ENCODE peak calls at places on chromosomes 4 and X, in ten cellular contexts. One of them, this sample, is unnamed.

GRCh38 chr4:86957214-86957613 is 22.4 kb downstream of the AFF1 start:
- DNase-seq in suprapubic skin: no peak
- DNase-seq in stimulated activated CD4-positive, alpha-beta T cell treated with anti-CD3 and anti-CD28 coated beads, Interleukin-15, amount 100 ng/mL, for 1 hour: no peak
- DNase-seq in NCI-H526: no peak
- DNase-seq in fibroblast of the conjunctiva: no peak
- DNase-seq in activated CD4-positive, alpha-beta T cell treated with anti-CD3 and anti-CD28 coated beads, Interleukin-2, amount 10 ng/mL, durations not matched to agents 7 days and 5 days: no peak
- DNase-seq in H7: no peak
- DNase-seq in activated naive CD8-positive, alpha-beta T cell treated with anti-CD3 and anti-CD28 coated beads, Interleukin-2, amount 50 U/mL, for 24 hours: no peak
- DNase-seq in lung: no peak
- DNase-seq in heart right ventricle: no peak
- DNase-seq in this sample: no peak

GRCh38 chr4:15766821-15767220 is 11.3 kb upstream of the CD38 start:
- DNase-seq in suprapubic skin: no peak
- DNase-seq in stimulated activated CD4-positive, alpha-beta T cell treated with anti-CD3 and anti-CD28 coated beads, Interleukin-15, amount 100 ng/mL, for 1 hour: no peak
- DNase-seq in NCI-H526: no peak
- DNase-seq in fibroblast of the conjunctiva: no peak
- DNase-seq in activated CD4-positive, alpha-beta T cell treated with anti-CD3 and anti-CD28 coated beads, Interleukin-2, amount 10 ng/mL, durations not matched to agents 7 days and 5 days: no peak
- DNase-seq in H7: no peak
- DNase-seq in activated naive CD8-positive, alpha-beta T cell treated with anti-CD3 and anti-CD28 coated beads, Interleukin-2, amount 50 U/mL, for 24 hours: no peak
- DNase-seq in lung: no peak
- DNase-seq in heart right ventricle: no peak
- DNase-seq in this sample: no peak

GRCh38 chr4:1722551-1723071 is 1.3 kb downstream of the TACC3 start:
- DNase-seq in suprapubic skin: no peak
- DNase-seq in stimulated activated CD4-positive, alpha-beta T cell treated with anti-CD3 and anti-CD28 coated beads, Interleukin-15, amount 100 ng/mL, for 1 hour: no peak
- DNase-seq in NCI-H526: no peak
- DNase-seq in fibroblast of the conjunctiva: no peak
- DNase-seq in activated CD4-positive, alpha-beta T cell treated with anti-CD3 and anti-CD28 coated beads, Interleukin-2, amount 10 ng/mL, durations not matched to agents 7 days and 5 days: no peak
- DNase-seq in H7: peak
- DNase-seq in activated naive CD8-positive, alpha-beta T cell treated with anti-CD3 and anti-CD28 coated beads, Interleukin-2, amount 50 U/mL, for 24 hours: no peak
- DNase-seq in lung: no peak
- DNase-seq in heart right ventricle: no peak
- DNase-seq in this sample: peak

GRCh38 chr4:86250006-86250405 is 109.8 kb downstream of the MAPK10 start:
- DNase-seq in suprapubic skin: no peak
- DNase-seq in stimulated activated CD4-positive, alpha-beta T cell treated with anti-CD3 and anti-CD28 coated beads, Interleukin-15, amount 100 ng/mL, for 1 hour: no peak
- DNase-seq in NCI-H526: no peak
- DNase-seq in fibroblast of the conjunctiva: no peak
- DNase-seq in activated CD4-positive, alpha-beta T cell treated with anti-CD3 and anti-CD28 coated beads, Interleukin-2, amount 10 ng/mL, durations not matched to agents 7 days and 5 days: no peak
- DNase-seq in H7: no peak
- DNase-seq in activated naive CD8-positive, alpha-beta T cell treated with anti-CD3 and anti-CD28 coated beads, Interleukin-2, amount 50 U/mL, for 24 hours: no peak
- DNase-seq in lung: no peak
- DNase-seq in heart right ventricle: no peak
- DNase-seq in this sample: no peak

GRCh38 chrX:130106071-130106470 is 4.2 kb downstream of the ELF4 start:
- DNase-seq in suprapubic skin: no peak
- DNase-seq in stimulated activated CD4-positive, alpha-beta T cell treated with anti-CD3 and anti-CD28 coated beads, Interleukin-15, amount 100 ng/mL, for 1 hour: no peak
- DNase-seq in NCI-H526: no peak
- DNase-seq in fibroblast of the conjunctiva: no peak
- DNase-seq in activated CD4-positive, alpha-beta T cell treated with anti-CD3 and anti-CD28 coated beads, Interleukin-2, amount 10 ng/mL, durations not matched to agents 7 days and 5 days: no peak
- DNase-seq in H7: no peak
- DNase-seq in activated naive CD8-positive, alpha-beta T cell treated with anti-CD3 and anti-CD28 coated beads, Interleukin-2, amount 50 U/mL, for 24 hours: no peak
- DNase-seq in lung: no peak
- DNase-seq in heart right ventricle: no peak
- DNase-seq in this sample: peak

GRCh38 chr4:47704693-47705325 is 133.1 kb downstream of the CORIN start:
- DNase-seq in suprapubic skin: no peak
- DNase-seq in stimulated activated CD4-positive, alpha-beta T cell treated with anti-CD3 and anti-CD28 coated beads, Interleukin-15, amount 100 ng/mL, for 1 hour: no peak
- DNase-seq in NCI-H526: peak
- DNase-seq in fibroblast of the conjunctiva: peak
- DNase-seq in activated CD4-positive, alpha-beta T cell treated with anti-CD3 and anti-CD28 coated beads, Interleukin-2, amount 10 ng/mL, durations not matched to agents 7 days and 5 days: peak
- DNase-seq in H7: peak
- DNase-seq in activated naive CD8-positive, alpha-beta T cell treated with anti-CD3 and anti-CD28 coated beads, Interleukin-2, amount 50 U/mL, for 24 hours: peak
- DNase-seq in lung: peak
- DNase-seq in heart right ventricle: peak
- DNase-seq in this sample: peak

GRCh38 chr4:6768539-6768905 is 14.0 kb upstream of the KIAA0232 start:
- DNase-seq in suprapubic skin: no peak
- DNase-seq in stimulated activated CD4-positive, alpha-beta T cell treated with anti-CD3 and anti-CD28 coated beads, Interleukin-15, amount 100 ng/mL, for 1 hour: no peak
- DNase-seq in NCI-H526: no peak
- DNase-seq in fibroblast of the conjunctiva: no peak
- DNase-seq in activated CD4-positive, alpha-beta T cell treated with anti-CD3 and anti-CD28 coated beads, Interleukin-2, amount 10 ng/mL, durations not matched to agents 7 days and 5 days: no peak
- DNase-seq in H7: no peak
- DNase-seq in activated naive CD8-positive, alpha-beta T cell treated with anti-CD3 and anti-CD28 coated beads, Interleukin-2, amount 50 U/mL, for 24 hours: no peak
- DNase-seq in lung: no peak
- DNase-seq in heart right ventricle: no peak
- DNase-seq in this sample: no peak

GRCh38 chr4:61397174-61397573 is 197.0 kb downstream of the ADGRL3 start:
- DNase-seq in suprapubic skin: no peak
- DNase-seq in stimulated activated CD4-positive, alpha-beta T cell treated with anti-CD3 and anti-CD28 coated beads, Interleukin-15, amount 100 ng/mL, for 1 hour: no peak
- DNase-seq in NCI-H526: no peak
- DNase-seq in fibroblast of the conjunctiva: no peak
- DNase-seq in activated CD4-positive, alpha-beta T cell treated with anti-CD3 and anti-CD28 coated beads, Interleukin-2, amount 10 ng/mL, durations not matched to agents 7 days and 5 days: no peak
- DNase-seq in H7: no peak
- DNase-seq in activated naive CD8-positive, alpha-beta T cell treated with anti-CD3 and anti-CD28 coated beads, Interleukin-2, amount 50 U/mL, for 24 hours: no peak
- DNase-seq in lung: no peak
- DNase-seq in heart right ventricle: no peak
- DNase-seq in this sample: no peak

GRCh38 chr4:158253350-158253980 is 43.2 kb downstream of the TMEM144 start:
- DNase-seq in suprapubic skin: no peak
- DNase-seq in stimulated activated CD4-positive, alpha-beta T cell treated with anti-CD3 and anti-CD28 coated beads, Interleukin-15, amount 100 ng/mL, for 1 hour: no peak
- DNase-seq in NCI-H526: peak
- DNase-seq in fibroblast of the conjunctiva: peak
- DNase-seq in activated CD4-positive, alpha-beta T cell treated with anti-CD3 and anti-CD28 coated beads, Interleukin-2, amount 10 ng/mL, durations not matched to agents 7 days and 5 days: peak
- DNase-seq in H7: peak
- DNase-seq in activated naive CD8-positive, alpha-beta T cell treated with anti-CD3 and anti-CD28 coated beads, Interleukin-2, amount 50 U/mL, for 24 hours: peak
- DNase-seq in lung: no peak
- DNase-seq in heart right ventricle: peak
- DNase-seq in this sample: peak

GRCh38 chr4:124230268-124230667 is 482.3 kb downstream of the ANKRD50 start:
- DNase-seq in suprapubic skin: no peak
- DNase-seq in stimulated activated CD4-positive, alpha-beta T cell treated with anti-CD3 and anti-CD28 coated beads, Interleukin-15, amount 100 ng/mL, for 1 hour: no peak
- DNase-seq in NCI-H526: no peak
- DNase-seq in fibroblast of the conjunctiva: no peak
- DNase-seq in activated CD4-positive, alpha-beta T cell treated with anti-CD3 and anti-CD28 coated beads, Interleukin-2, amount 10 ng/mL, durations not matched to agents 7 days and 5 days: no peak
- DNase-seq in H7: no peak
- DNase-seq in activated naive CD8-positive, alpha-beta T cell treated with anti-CD3 and anti-CD28 coated beads, Interleukin-2, amount 50 U/mL, for 24 hours: no peak
- DNase-seq in lung: no peak
- DNase-seq in heart right ventricle: no peak
- DNase-seq in this sample: no peak

GRCh38 chr4:40462326-40462725 is 127.2 kb downstream of the CHRNA9 start:
- DNase-seq in suprapubic skin: no peak
- DNase-seq in stimulated activated CD4-positive, alpha-beta T cell treated with anti-CD3 and anti-CD28 coated beads, Interleukin-15, amount 100 ng/mL, for 1 hour: no peak
- DNase-seq in NCI-H526: no peak
- DNase-seq in fibroblast of the conjunctiva: no peak
- DNase-seq in activated CD4-positive, alpha-beta T cell treated with anti-CD3 and anti-CD28 coated beads, Interleukin-2, amount 10 ng/mL, durations not matched to agents 7 days and 5 days: no peak
- DNase-seq in H7: peak
- DNase-seq in activated naive CD8-positive, alpha-beta T cell treated with anti-CD3 and anti-CD28 coated beads, Interleukin-2, amount 50 U/mL, for 24 hours: no peak
- DNase-seq in lung: no peak
- DNase-seq in heart right ventricle: no peak
- DNase-seq in this sample: no peak

GRCh38 chr4:18318682-18319410 is 297.3 kb upstream of the LCORL start:
- DNase-seq in suprapubic skin: no peak
- DNase-seq in stimulated activated CD4-positive, alpha-beta T cell treated with anti-CD3 and anti-CD28 coated beads, Interleukin-15, amount 100 ng/mL, for 1 hour: no peak
- DNase-seq in NCI-H526: no peak
- DNase-seq in fibroblast of the conjunctiva: no peak
- DNase-seq in activated CD4-positive, alpha-beta T cell treated with anti-CD3 and anti-CD28 coated beads, Interleukin-2, amount 10 ng/mL, durations not matched to agents 7 days and 5 days: no peak
- DNase-seq in H7: no peak
- DNase-seq in activated naive CD8-positive, alpha-beta T cell treated with anti-CD3 and anti-CD28 coated beads, Interleukin-2, amount 50 U/mL, for 24 hours: no peak
- DNase-seq in lung: no peak
- DNase-seq in heart right ventricle: peak
- DNase-seq in this sample: no peak

GRCh38 chrX:131783555-131784338 is 239.4 kb upstream of the STK26 start:
- DNase-seq in suprapubic skin: no peak
- DNase-seq in stimulated activated CD4-positive, alpha-beta T cell treated with anti-CD3 and anti-CD28 coated beads, Interleukin-15, amount 100 ng/mL, for 1 hour: no peak
- DNase-seq in NCI-H526: no peak
- DNase-seq in fibroblast of the conjunctiva: peak
- DNase-seq in activated CD4-positive, alpha-beta T cell treated with anti-CD3 and anti-CD28 coated beads, Interleukin-2, amount 10 ng/mL, durations not matched to agents 7 days and 5 days: no peak
- DNase-seq in H7: no peak
- DNase-seq in activated naive CD8-positive, alpha-beta T cell treated with anti-CD3 and anti-CD28 coated beads, Interleukin-2, amount 50 U/mL, for 24 hours: no peak
- DNase-seq in lung: peak
- DNase-seq in heart right ventricle: no peak
- DNase-seq in this sample: no peak

GRCh38 chr4:144300616-144301015 is 160.1 kb upstream of the GYPA start:
- DNase-seq in suprapubic skin: no peak
- DNase-seq in stimulated activated CD4-positive, alpha-beta T cell treated with anti-CD3 and anti-CD28 coated beads, Interleukin-15, amount 100 ng/mL, for 1 hour: no peak
- DNase-seq in NCI-H526: no peak
- DNase-seq in fibroblast of the conjunctiva: no peak
- DNase-seq in activated CD4-positive, alpha-beta T cell treated with anti-CD3 and anti-CD28 coated beads, Interleukin-2, amount 10 ng/mL, durations not matched to agents 7 days and 5 days: no peak
- DNase-seq in H7: no peak
- DNase-seq in activated naive CD8-positive, alpha-beta T cell treated with anti-CD3 and anti-CD28 coated beads, Interleukin-2, amount 50 U/mL, for 24 hours: no peak
- DNase-seq in lung: no peak
- DNase-seq in heart right ventricle: no peak
- DNase-seq in this sample: no peak

GRCh38 chr4:38815879-38816782 is 11.5 kb upstream of the TLR1 start:
- DNase-seq in suprapubic skin: no peak
- DNase-seq in stimulated activated CD4-positive, alpha-beta T cell treated with anti-CD3 and anti-CD28 coated beads, Interleukin-15, amount 100 ng/mL, for 1 hour: no peak
- DNase-seq in NCI-H526: no peak
- DNase-seq in fibroblast of the conjunctiva: no peak
- DNase-seq in activated CD4-positive, alpha-beta T cell treated with anti-CD3 and anti-CD28 coated beads, Interleukin-2, amount 10 ng/mL, durations not matched to agents 7 days and 5 days: no peak
- DNase-seq in H7: no peak
- DNase-seq in activated naive CD8-positive, alpha-beta T cell treated with anti-CD3 and anti-CD28 coated beads, Interleukin-2, amount 50 U/mL, for 24 hours: no peak
- DNase-seq in lung: no peak
- DNase-seq in heart right ventricle: no peak
- DNase-seq in this sample: peak

GRCh38 chrX:110412971-110413726 is 54.5 kb downstream of the RTL9 start:
- DNase-seq in suprapubic skin: no peak
- DNase-seq in stimulated activated CD4-positive, alpha-beta T cell treated with anti-CD3 and anti-CD28 coated beads, Interleukin-15, amount 100 ng/mL, for 1 hour: peak
- DNase-seq in NCI-H526: peak
- DNase-seq in fibroblast of the conjunctiva: peak
- DNase-seq in activated CD4-positive, alpha-beta T cell treated with anti-CD3 and anti-CD28 coated beads, Interleukin-2, amount 10 ng/mL, durations not matched to agents 7 days and 5 days: peak
- DNase-seq in H7: peak
- DNase-seq in activated naive CD8-positive, alpha-beta T cell treated with anti-CD3 and anti-CD28 coated beads, Interleukin-2, amount 50 U/mL, for 24 hours: peak
- DNase-seq in lung: peak
- DNase-seq in heart right ventricle: peak
- DNase-seq in this sample: peak

GRCh38 chrX:17591741-17592110 is 145.6 kb upstream of the SCML1 start:
- DNase-seq in suprapubic skin: no peak
- DNase-seq in stimulated activated CD4-positive, alpha-beta T cell treated with anti-CD3 and anti-CD28 coated beads, Interleukin-15, amount 100 ng/mL, for 1 hour: no peak
- DNase-seq in NCI-H526: no peak
- DNase-seq in fibroblast of the conjunctiva: peak
- DNase-seq in activated CD4-positive, alpha-beta T cell treated with anti-CD3 and anti-CD28 coated beads, Interleukin-2, amount 10 ng/mL, durations not matched to agents 7 days and 5 days: no peak
- DNase-seq in H7: no peak
- DNase-seq in activated naive CD8-positive, alpha-beta T cell treated with anti-CD3 and anti-CD28 coated beads, Interleukin-2, amount 50 U/mL, for 24 hours: no peak
- DNase-seq in lung: no peak
- DNase-seq in heart right ventricle: no peak
- DNase-seq in this sample: peak

GRCh38 chrX:118973389-118974087 is 880 bp upstream of the LONRF3 start:
- DNase-seq in suprapubic skin: peak
- DNase-seq in stimulated activated CD4-positive, alpha-beta T cell treated with anti-CD3 and anti-CD28 coated beads, Interleukin-15, amount 100 ng/mL, for 1 hour: no peak
- DNase-seq in NCI-H526: no peak
- DNase-seq in fibroblast of the conjunctiva: no peak
- DNase-seq in activated CD4-positive, alpha-beta T cell treated with anti-CD3 and anti-CD28 coated beads, Interleukin-2, amount 10 ng/mL, durations not matched to agents 7 days and 5 days: no peak
- DNase-seq in H7: peak
- DNase-seq in activated naive CD8-positive, alpha-beta T cell treated with anti-CD3 and anti-CD28 coated beads, Interleukin-2, amount 50 U/mL, for 24 hours: no peak
- DNase-seq in lung: no peak
- DNase-seq in heart right ventricle: no peak
- DNase-seq in this sample: no peak

GRCh38 chr4:64205376-64205775 is 203.9 kb downstream of the TECRL start:
- DNase-seq in suprapubic skin: no peak
- DNase-seq in stimulated activated CD4-positive, alpha-beta T cell treated with anti-CD3 and anti-CD28 coated beads, Interleukin-15, amount 100 ng/mL, for 1 hour: no peak
- DNase-seq in NCI-H526: no peak
- DNase-seq in fibroblast of the conjunctiva: no peak
- DNase-seq in activated CD4-positive, alpha-beta T cell treated with anti-CD3 and anti-CD28 coated beads, Interleukin-2, amount 10 ng/mL, durations not matched to agents 7 days and 5 days: no peak
- DNase-seq in H7: no peak
- DNase-seq in activated naive CD8-positive, alpha-beta T cell treated with anti-CD3 and anti-CD28 coated beads, Interleukin-2, amount 50 U/mL, for 24 hours: no peak
- DNase-seq in lung: no peak
- DNase-seq in heart right ventricle: no peak
- DNase-seq in this sample: no peak

GRCh38 chrX:107207089-107207488 is 678 bp downstream of the DNAAF6 start:
- DNase-seq in suprapubic skin: no peak
- DNase-seq in stimulated activated CD4-positive, alpha-beta T cell treated with anti-CD3 and anti-CD28 coated beads, Interleukin-15, amount 100 ng/mL, for 1 hour: no peak
- DNase-seq in NCI-H526: no peak
- DNase-seq in fibroblast of the conjunctiva: no peak
- DNase-seq in activated CD4-positive, alpha-beta T cell treated with anti-CD3 and anti-CD28 coated beads, Interleukin-2, amount 10 ng/mL, durations not matched to agents 7 days and 5 days: no peak
- DNase-seq in H7: no peak
- DNase-seq in activated naive CD8-positive, alpha-beta T cell treated with anti-CD3 and anti-CD28 coated beads, Interleukin-2, amount 50 U/mL, for 24 hours: no peak
- DNase-seq in lung: no peak
- DNase-seq in heart right ventricle: no peak
- DNase-seq in this sample: no peak

GRCh38 chrX:1305411-1305810 is 31.2 kb upstream of the IL3RA start:
- DNase-seq in suprapubic skin: no peak
- DNase-seq in stimulated activated CD4-positive, alpha-beta T cell treated with anti-CD3 and anti-CD28 coated beads, Interleukin-15, amount 100 ng/mL, for 1 hour: no peak
- DNase-seq in NCI-H526: no peak
- DNase-seq in fibroblast of the conjunctiva: no peak
- DNase-seq in activated CD4-positive, alpha-beta T cell treated with anti-CD3 and anti-CD28 coated beads, Interleukin-2, amount 10 ng/mL, durations not matched to agents 7 days and 5 days: no peak
- DNase-seq in H7: no peak
- DNase-seq in activated naive CD8-positive, alpha-beta T cell treated with anti-CD3 and anti-CD28 coated beads, Interleukin-2, amount 50 U/mL, for 24 hours: no peak
- DNase-seq in lung: no peak
- DNase-seq in heart right ventricle: no peak
- DNase-seq in this sample: no peak

GRCh38 chr4:38489924-38490639 is 173.9 kb upstream of the KLF3 start:
- DNase-seq in suprapubic skin: no peak
- DNase-seq in stimulated activated CD4-positive, alpha-beta T cell treated with anti-CD3 and anti-CD28 coated beads, Interleukin-15, amount 100 ng/mL, for 1 hour: no peak
- DNase-seq in NCI-H526: no peak
- DNase-seq in fibroblast of the conjunctiva: no peak
- DNase-seq in activated CD4-positive, alpha-beta T cell treated with anti-CD3 and anti-CD28 coated beads, Interleukin-2, amount 10 ng/mL, durations not matched to agents 7 days and 5 days: peak
- DNase-seq in H7: no peak
- DNase-seq in activated naive CD8-positive, alpha-beta T cell treated with anti-CD3 and anti-CD28 coated beads, Interleukin-2, amount 50 U/mL, for 24 hours: peak
- DNase-seq in lung: no peak
- DNase-seq in heart right ventricle: no peak
- DNase-seq in this sample: no peak

GRCh38 chr4:183333983-183334382 is 11.8 kb upstream of the CLDN24 start:
- DNase-seq in suprapubic skin: no peak
- DNase-seq in stimulated activated CD4-positive, alpha-beta T cell treated with anti-CD3 and anti-CD28 coated beads, Interleukin-15, amount 100 ng/mL, for 1 hour: no peak
- DNase-seq in NCI-H526: no peak
- DNase-seq in fibroblast of the conjunctiva: no peak
- DNase-seq in activated CD4-positive, alpha-beta T cell treated with anti-CD3 and anti-CD28 coated beads, Interleukin-2, amount 10 ng/mL, durations not matched to agents 7 days and 5 days: no peak
- DNase-seq in H7: no peak
- DNase-seq in activated naive CD8-positive, alpha-beta T cell treated with anti-CD3 and anti-CD28 coated beads, Interleukin-2, amount 50 U/mL, for 24 hours: no peak
- DNase-seq in lung: no peak
- DNase-seq in heart right ventricle: no peak
- DNase-seq in this sample: peak